ENCODE peak calls at places on chromosomes 6 and 20, in five cellular contexts. R is Peyer's patch, F is lung, G is esophagus muscularis mucosa, Z is breast epithelium. W is an unnamed sample.

GRCh38 chr20:53809242-53809641 is 215.6 kb upstream of the ZNF217 start:
- DNase-seq in G (no peak), F (no peak), R (no peak), Z (no peak), W (no peak)

GRCh38 chr20:10637062-10637559 is 36.7 kb downstream of the JAG1 start:
- DNase-seq in Z (no peak), G (no peak), R (no peak), F (no peak), W (no peak)

GRCh38 chr20:40433341-40433861 is 255.6 kb downstream of the MAFB start:
- DNase-seq in G (peak; percentile 82), Z (no peak), F (no peak), R (no peak), W (no peak)

GRCh38 chr6:3013901-3014674 is 14.4 kb downstream of the NQO2 start:
- DNase-seq in F (no peak), Z (no peak), G (no peak), R (no peak), W (no peak)

GRCh38 chr6:134577998-134578397 is 260.1 kb upstream of the SGK1 start:
- DNase-seq in Z (no peak), R (no peak), G (no peak), F (no peak), W (no peak)

GRCh38 chr6:30159988-30160387 is 1.0 kb downstream of the TRIM10 start:
- DNase-seq in R (no peak), G (peak; percentile 66), F (no peak), Z (no peak), W (no peak)

GRCh38 chr6:30463242-30463641 is 26.1 kb upstream of the HLA-E start:
- DNase-seq in F (no peak), Z (no peak), G (no peak), R (no peak), W (no peak)

GRCh38 chr6:16345449-16346330 is 107.3 kb downstream of the GMPR start:
- DNase-seq in F (no peak), R (no peak), G (no peak), Z (no peak), W (no peak)

GRCh38 chr20:51811040-51811351 is 8.7 kb upstream of the SALL4 start:
- DNase-seq in R (no peak), Z (no peak), G (no peak), F (no peak), W (no peak)

GRCh38 chr6:114000066-114000465 is 29.1 kb upstream of the HDAC2 start:
- DNase-seq in R (no peak), F (no peak), Z (no peak), G (no peak), W (no peak)

GRCh38 chr6:166275714-166276166 is 32.5 kb downstream of the PRR18 start:
- DNase-seq in F (peak; percentile 68), G (peak; percentile 88), Z (peak; percentile 52), R (peak; percentile 88), W (peak; percentile 91)

GRCh38 chr6:156777866-156778614 is 862 bp downstream of the ARID1B start:
- DNase-seq in Z (peak; percentile 41), F (peak; percentile 45), G (no peak), R (peak; percentile 77), W (peak; percentile 64)

GRCh38 chr6:84547341-84547794 is 217.0 kb downstream of the TBX18 start:
- DNase-seq in R (no peak), F (no peak), G (no peak), Z (no peak), W (no peak)

GRCh38 chr6:155224031-155224451 is 39.8 kb upstream of the CLDN20 start:
- DNase-seq in G (no peak), R (no peak), F (no peak), Z (no peak), W (no peak)

GRCh38 chr20:58251348-58251978 is 23.0 kb upstream of the ANKRD60 start:
- DNase-seq in G (peak; percentile 47), F (no peak), R (no peak), Z (no peak), W (no peak)

GRCh38 chr6:82778985-82779384 is 286.7 kb downstream of the UBE3D start:
- DNase-seq in G (no peak), R (no peak), F (no peak), Z (no peak), W (no peak)

GRCh38 chr20:56778765-56779195 is 149.7 kb downstream of the TFAP2C start:
- DNase-seq in G (no peak), F (no peak), R (no peak), Z (no peak), W (no peak)

DNA sequence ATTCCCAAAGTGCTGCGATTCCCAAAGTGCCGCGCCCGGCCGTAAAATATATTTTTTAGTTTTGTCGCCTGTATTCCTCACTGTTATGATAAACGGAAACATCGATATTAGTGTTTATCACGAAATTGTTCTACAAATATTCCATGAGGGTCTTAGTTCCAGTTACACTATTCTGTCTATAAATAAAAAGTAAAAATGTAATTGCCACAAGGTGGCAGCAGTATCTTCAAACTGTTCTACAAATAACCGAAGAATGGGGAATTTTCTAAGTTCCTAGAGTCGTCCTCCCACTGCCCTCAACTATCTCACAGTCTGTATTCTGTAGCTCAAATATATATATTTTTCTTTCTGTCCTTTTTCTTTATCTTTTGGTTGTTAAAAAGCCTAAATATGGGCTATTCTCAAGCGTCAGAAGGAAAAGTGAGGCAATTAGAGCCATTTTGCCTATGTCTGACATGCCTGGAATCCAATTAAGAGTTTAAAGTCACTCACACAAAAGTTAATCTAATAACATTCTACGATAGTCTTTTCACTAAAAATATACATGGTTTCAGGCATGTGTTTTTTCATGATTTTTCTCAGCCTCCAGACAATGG is 14.1 kb upstream of the FAM162B start:
- DNase-seq in R (no peak), G (no peak), Z (no peak), F (no peak), W (no peak)
- TF ChIP-seq CTCF in R (peak; percentile 59), G (no peak), Z (peak; percentile 39), F (no peak), W (peak; percentile 61)

GRCh38 chr20:62393830-62394229 is 6.9 kb downstream of the RPS21 start:
- DNase-seq in G (no peak), R (no peak), F (no peak), Z (no peak), W (no peak)

GRCh38 chr20:62396367-62397239 is 9.7 kb downstream of the RPS21 start:
- DNase-seq in F (no peak), R (no peak), Z (no peak), G (no peak), W (no peak)

GRCh38 chr20:62394248-62395245 is 7.6 kb downstream of the RPS21 start:
- DNase-seq in Z (no peak), F (no peak), R (no peak), G (no peak), W (no peak)

GRCh38 chr20:62393266-62393665 is 6.4 kb downstream of the RPS21 start:
- DNase-seq in R (no peak), F (no peak), Z (no peak), G (no peak), W (no peak)

DNA sequence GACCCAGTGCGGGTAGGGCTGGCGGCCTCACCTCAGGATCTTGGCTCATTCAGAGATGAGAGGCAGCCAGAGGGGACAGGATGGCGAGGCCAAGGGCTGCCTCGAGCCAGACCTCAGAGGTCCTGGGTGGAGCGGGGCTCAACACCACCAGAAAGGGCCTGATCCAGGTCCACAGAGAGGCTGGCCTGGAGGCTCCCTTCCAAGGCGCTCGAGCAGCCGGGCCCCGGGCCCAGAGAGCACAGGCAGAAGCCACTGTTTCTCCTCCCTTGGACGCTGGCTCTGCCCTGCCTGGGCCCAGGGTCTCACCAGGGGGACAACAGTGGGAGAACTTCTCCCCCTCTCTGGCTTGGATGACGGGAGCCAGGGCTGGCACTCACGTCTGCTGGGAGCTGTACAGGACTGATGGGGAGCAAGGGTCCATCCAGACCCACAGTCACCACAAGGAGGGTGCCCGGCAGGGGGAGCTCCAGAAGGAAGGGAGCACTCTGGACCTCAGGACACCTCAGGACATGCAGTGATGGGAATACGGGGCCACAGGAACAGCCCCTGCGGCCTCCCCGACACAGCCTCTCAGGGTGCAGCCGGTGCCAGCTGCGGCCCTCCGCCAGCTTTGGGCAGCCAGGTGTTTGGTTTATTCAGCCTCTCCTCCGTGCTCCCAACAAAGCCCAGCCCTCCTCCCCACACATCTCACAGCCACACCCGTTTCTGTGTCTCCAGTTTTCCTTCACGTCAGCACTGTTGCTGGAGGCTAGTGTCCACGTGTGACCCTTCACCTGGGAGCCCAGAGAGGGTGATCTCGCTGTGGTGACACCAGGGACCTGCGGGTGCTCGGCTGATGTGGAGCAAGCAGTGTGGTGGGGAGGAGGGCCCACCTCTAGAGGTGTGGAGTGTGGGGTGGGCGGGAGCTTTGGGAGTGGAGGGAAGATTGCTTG is 8.7 kb downstream of the RPS21 start:
- DNase-seq in F (no peak), G (no peak), R (no peak), Z (no peak), W (no peak)
- TF ChIP-seq CTCF in F (no peak), G (no peak), R (peak; percentile 32), Z (no peak), W (no peak)

GRCh38 chr20:18016772-18017171 is 40.9 kb downstream of the OVOL2 start:
- DNase-seq in R (no peak), Z (no peak), G (no peak), F (no peak), W (no peak)

GRCh38 chr20:18024606-18025127 is 33.0 kb downstream of the OVOL2 start:
- DNase-seq in F (no peak), R (no peak), Z (no peak), G (no peak), W (no peak)

GRCh38 chr20:18018100-18018499 is 39.6 kb downstream of the OVOL2 start:
- DNase-seq in R (no peak), G (no peak), F (no peak), Z (no peak), W (no peak)

GRCh38 chr20:18020931-18021330 is 36.8 kb downstream of the OVOL2 start:
- DNase-seq in R (no peak), F (no peak), Z (no peak), G (no peak), W (no peak)

DNA sequence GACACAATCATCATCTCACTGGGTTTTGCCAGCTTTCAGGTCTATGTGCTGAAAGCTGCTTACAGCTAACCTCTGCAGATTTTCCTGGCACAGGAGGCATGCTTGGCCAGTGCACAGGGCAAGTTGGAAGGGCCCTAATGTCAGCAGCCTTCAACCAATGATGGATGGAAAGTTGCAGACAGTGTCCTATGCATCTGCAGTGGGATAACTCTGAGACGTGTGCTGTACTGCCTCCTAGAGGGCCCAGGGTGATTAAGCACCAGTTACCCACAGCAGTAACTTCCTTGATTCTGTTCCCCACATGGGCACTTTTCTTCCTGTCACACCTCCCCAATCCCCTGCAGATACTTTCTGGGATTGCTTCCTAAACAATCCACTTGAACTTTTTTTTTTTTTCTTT is 38.6 kb downstream of the OVOL2 start:
- DNase-seq in G (no peak), R (no peak), F (no peak), Z (no peak), W (no peak)
- TF ChIP-seq CTCF in G (no peak), R (peak; percentile 44), F (no peak), Z (no peak), W (no peak)

DNA sequence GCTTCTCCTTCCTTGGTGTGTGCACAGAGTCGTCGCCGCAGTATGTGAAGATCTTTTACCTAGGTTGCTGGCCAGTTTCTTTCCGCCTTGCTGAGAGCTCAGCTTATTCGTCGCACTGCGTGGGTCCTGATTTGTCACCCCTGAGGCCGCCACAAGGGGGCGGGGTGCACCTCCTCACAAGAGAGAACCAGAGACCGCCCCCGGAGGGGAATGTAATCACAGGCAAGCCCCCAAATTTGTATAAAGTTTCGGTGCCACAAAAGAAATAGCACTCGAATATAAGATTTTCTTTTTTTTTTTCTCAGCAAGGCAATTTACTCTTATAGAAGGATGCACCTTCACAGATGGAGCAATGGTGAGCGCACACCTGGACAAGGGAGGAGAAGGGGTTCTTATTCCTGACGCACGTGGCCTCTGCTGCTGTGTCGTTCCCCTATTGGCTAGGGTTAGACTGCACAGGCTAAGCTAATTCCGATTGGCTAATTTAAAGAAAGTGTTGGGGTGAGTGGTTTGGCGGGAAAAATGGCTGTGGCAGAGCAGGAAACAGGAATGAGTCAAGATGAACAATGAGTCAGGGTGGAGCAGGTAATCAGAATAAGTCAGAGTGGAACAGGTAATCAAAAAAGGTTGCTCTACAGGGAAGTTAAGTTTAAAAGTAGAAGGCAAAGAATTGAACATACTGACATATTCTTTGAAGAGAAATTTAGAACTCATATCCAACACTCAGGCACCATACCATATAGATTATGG is 19.5 kb downstream of the NCOA3 start:
- DNase-seq in G (no peak), F (no peak), Z (no peak), R (no peak), W (no peak)
- TF ChIP-seq CTCF in G (no peak), F (no peak), Z (no peak), R (no peak), W (peak; percentile 14)

W was measured in mesothelial cell of epicardium.